ENCODE peak calls at places on chromosomes 5 and 9, in four cellular contexts. W is SK-N-SH, M is HepG2, U is H1. B is an unnamed sample.

GRCh38 chr9:94639045-94639995 is at the start of gene FBP1:
- DNase-seq in W (no peak), M (no peak), U (peak; percentile 74), B (no peak)

GRCh38 chr9:91067306-91067860 is 265.8 kb downstream of the SYK start:
- DNase-seq in W (no peak), M (no peak), U (peak; percentile 29), B (no peak)

GRCh38 chr5:131747180-131748105 is 49.4 kb downstream of the FNIP1 start:
- DNase-seq in W (no peak), M (no peak), U (no peak), B (peak; percentile 47)

GRCh38 chr5:106418196-106418595 is 1252.5 kb downstream of the EFNA5 start:
- DNase-seq in W (no peak), M (no peak), U (no peak), B (no peak)

GRCh38 chr9:132548971-132549649 is 33.3 kb upstream of the BARHL1 start:
- DNase-seq in W (no peak), M (peak; percentile 35), U (no peak), B (peak; percentile 48)

GRCh38 chr9:70080481-70081119 is 37.0 kb downstream of the MAMDC2 start:
- DNase-seq in W (no peak), M (peak; percentile 3), U (no peak), B (no peak)

GRCh38 chr9:37343724-37344123 is 78.8 kb upstream of the GRHPR start:
- DNase-seq in W (no peak), M (no peak), U (no peak), B (no peak)

GRCh38 chr9:23153058-23153457 is 673.0 kb downstream of the ELAVL2 start:
- DNase-seq in W (peak; percentile 1), M (no peak), U (no peak), B (no peak)

GRCh38 chr5:1099931-1100651 is 11.8 kb downstream of the SLC12A7 start:
- DNase-seq in W (no peak), M (no peak), U (no peak), B (no peak)

GRCh38 chr5:120517607-120518252 is 53.6 kb downstream of the PRR16 start:
- DNase-seq in W (no peak), M (no peak), U (no peak), B (no peak)

GRCh38 chr5:168064933-168065622 is 226.4 kb upstream of the WWC1 start:
- DNase-seq in W (no peak), M (peak; percentile 13), U (no peak), B (no peak)

GRCh38 chr9:133686642-133687575 is 50.7 kb downstream of the DBH start:
- DNase-seq in W (no peak), M (no peak), U (no peak), B (no peak)

GRCh38 chr9:133682961-133683493 is 46.9 kb downstream of the DBH start:
- DNase-seq in W (no peak), M (no peak), U (no peak), B (no peak)

GRCh38 chr9:133685653-133686504 is 49.7 kb downstream of the DBH start:
- DNase-seq in W (no peak), M (no peak), U (no peak), B (no peak)

GRCh38 chr9:133683494-133684460 is 47.6 kb downstream of the DBH start:
- DNase-seq in W (peak; percentile 93), M (no peak), U (no peak), B (no peak)

GRCh38 chr9:133684461-133685361 is 48.5 kb downstream of the DBH start:
- DNase-seq in W (no peak), M (no peak), U (no peak), B (no peak)
- TF ChIP-seq SIN3A in W (no peak), M (no peak), U (no peak), B (no peak)

DNA sequence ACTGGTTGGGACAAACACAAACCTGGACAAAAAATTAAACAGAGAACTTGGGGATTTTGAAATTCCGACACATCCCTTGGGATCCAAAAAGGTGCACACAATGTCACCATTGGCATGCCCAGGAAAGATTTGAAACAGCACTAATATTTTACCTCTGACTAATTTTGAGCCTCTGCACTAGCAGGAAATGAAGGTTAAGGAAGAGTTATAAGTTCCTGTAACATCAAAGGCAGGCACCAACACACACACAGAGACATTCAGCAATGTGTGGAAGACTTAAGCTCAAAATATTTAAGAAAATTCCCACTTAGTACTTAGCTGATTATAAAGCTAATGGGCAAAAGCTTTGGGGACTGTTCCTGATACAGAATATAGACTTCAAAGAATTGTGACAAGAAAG is 247.0 kb downstream of the CDH9 start:
- DNase-seq in W (no peak), M (no peak), U (no peak), B (peak; percentile 62)
- TF ChIP-seq SIN3A in W (no peak), M (no peak), U (no peak), B (no peak)

GRCh38 chr9:93230185-93230584 is 46.2 kb downstream of the WNK2 start:
- DNase-seq in W (no peak), M (no peak), U (no peak), B (no peak)
- TF ChIP-seq SIN3A in W (no peak), M (no peak), U (no peak), B (no peak)

DNA sequence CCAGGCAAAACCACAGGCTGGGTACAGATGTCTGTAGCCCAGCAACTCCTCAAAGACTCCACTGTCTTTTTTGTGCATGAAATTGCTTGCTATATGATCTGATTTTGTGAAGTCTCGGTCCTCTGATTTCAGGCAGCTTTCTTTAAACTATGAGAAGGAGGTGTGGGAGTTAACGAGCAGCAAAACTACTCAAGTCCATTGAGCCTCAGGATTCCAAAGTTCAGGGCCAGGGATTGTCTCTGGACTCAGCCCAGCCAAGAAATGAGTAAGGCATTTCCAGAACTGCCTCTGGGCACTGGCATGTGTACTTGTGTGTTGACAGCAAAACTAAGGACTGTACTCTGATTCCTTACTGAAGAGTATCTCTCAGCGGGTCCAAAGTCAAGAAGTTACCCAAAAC is 53.4 kb upstream of the GLIS3 start:
- DNase-seq in W (no peak), M (no peak), U (no peak), B (no peak)
- TF ChIP-seq SIN3A in W (no peak), M (no peak), U (no peak), B (no peak)

GRCh38 chr5:123448743-123449142 is 25.5 kb upstream of the CEP120 start:
- DNase-seq in W (no peak), M (no peak), U (no peak), B (no peak)

GRCh38 chr5:123452401-123452800 is 29.2 kb upstream of the CEP120 start:
- DNase-seq in W (no peak), M (no peak), U (no peak), B (no peak)

GRCh38 chr5:123449424-123449823 is 26.2 kb upstream of the CEP120 start:
- DNase-seq in W (no peak), M (no peak), U (no peak), B (no peak)

GRCh38 chr5:123450114-123450513 is 26.9 kb upstream of the CEP120 start:
- DNase-seq in W (no peak), M (no peak), U (no peak), B (no peak)

GRCh38 chr5:123450641-123451421 is 27.6 kb upstream of the CEP120 start:
- DNase-seq in W (no peak), M (no peak), U (no peak), B (no peak)
- TF ChIP-seq SIN3A in W (no peak), M (no peak), U (no peak), B (no peak)

DNA sequence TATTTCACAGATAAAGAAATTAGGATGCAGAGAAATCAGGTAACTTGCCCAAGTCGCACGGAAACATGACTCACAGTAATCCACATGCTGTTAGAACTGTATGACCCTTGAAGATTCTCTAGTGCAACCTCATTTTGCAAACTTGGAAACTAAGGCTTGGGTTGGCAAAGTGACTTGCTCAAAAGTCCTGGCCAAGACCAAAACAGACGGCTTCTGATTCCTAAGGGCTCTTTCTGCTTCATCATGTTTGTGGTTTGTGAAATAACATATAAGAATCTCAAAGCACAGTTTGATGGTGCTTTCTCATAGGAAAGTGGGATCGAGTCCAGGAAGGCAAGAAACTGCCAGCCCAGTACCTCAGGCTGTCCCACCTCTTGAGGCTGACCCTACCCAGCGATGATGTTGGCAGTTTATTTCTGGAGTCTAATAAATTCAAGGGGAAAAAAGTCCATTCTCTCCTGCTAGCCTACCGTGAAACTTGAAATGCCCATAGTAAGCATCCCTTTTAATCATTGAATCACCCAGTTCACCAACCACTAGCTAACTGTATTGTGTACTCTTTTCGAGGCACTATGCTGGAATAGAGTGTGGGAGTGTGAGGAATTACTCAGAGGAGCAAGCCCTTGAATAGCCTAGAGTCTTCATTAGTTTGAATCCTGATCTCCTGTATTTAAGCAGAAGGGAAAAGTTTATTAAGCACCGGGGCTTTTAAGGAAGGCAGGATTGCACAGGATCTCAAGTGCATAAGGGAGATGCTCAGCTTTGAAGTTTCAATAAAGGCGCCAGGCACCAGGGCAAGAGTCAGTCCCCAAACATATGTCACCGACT is 14.1 kb downstream of the CAPSL start:
- DNase-seq in W (no peak), M (no peak), U (no peak), B (no peak)
- TF ChIP-seq SIN3A in W (no peak), M (no peak), U (no peak), B (no peak)

DNA sequence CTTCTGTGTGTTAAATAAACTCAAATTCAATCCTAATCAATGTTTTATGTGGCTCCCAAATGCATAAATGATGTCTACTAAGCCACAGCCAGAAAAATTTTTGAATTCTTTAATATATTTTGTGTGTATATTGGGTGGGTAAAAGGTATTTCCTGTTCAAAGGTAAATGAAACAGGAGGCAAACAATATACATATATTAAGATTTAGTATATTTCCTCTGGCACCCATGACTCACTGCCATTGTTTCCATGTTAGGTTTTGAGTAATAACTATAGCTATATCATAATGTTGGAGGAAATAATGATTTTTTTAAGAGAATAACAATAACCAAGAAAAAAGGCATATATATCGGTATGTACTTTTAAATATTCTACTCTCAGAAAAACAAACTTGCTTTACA is 1071.9 kb upstream of the CDH10 start:
- DNase-seq in W (no peak), M (no peak), U (no peak), B (no peak)
- TF ChIP-seq SIN3A in W (no peak), M (no peak), U (no peak), B (no peak)

GRCh38 chr5:140000332-140000731 is 42.8 kb downstream of the NRG2 start:
- DNase-seq in W (no peak), M (no peak), U (no peak), B (no peak)
- TF ChIP-seq SIN3A in W (no peak), M (no peak), U (no peak), B (no peak)

GRCh38 chr9:34651876-34652602 is at the start of gene IL11RA:
- DNase-seq in W (no peak), M (peak; percentile 92), U (peak; percentile 94), B (peak; percentile 60)
- TF ChIP-seq SIN3A in W (no peak), M (peak; percentile 77), U (no peak), B (peak; percentile 76)